ENCODE peak calls at places on chromosome 9, in four cellular contexts. C is GM12878, E is HepG2, X is K562. K is an unnamed sample.

GRCh38 chr9:69516353-69517322 is 155.5 kb downstream of the APBA1 start:
- DNase-seq in C (no peak), E (no peak), X (no peak), K (no peak)

GRCh38 chr9:125696106-125696647 is 10.8 kb downstream of the MAPKAP1 start:
- DNase-seq in C (no peak), E (no peak), X (no peak), K (no peak)

GRCh38 chr9:113526231-113526746 is 62.8 kb downstream of the RGS3 start:
- DNase-seq in C (no peak), E (no peak), X (no peak), K (no peak)

GRCh38 chr9:97529363-97530076 is 28.1 kb downstream of the TMOD1 start:
- DNase-seq in C (peak; percentile 78), E (no peak), X (no peak), K (no peak)

GRCh38 chr9:83599071-83599470 is 23.9 kb upstream of the IDNK start:
- DNase-seq in C (no peak), E (no peak), X (no peak), K (no peak)

GRCh38 chr9:4371108-4371507 is 71.2 kb upstream of the GLIS3 start:
- DNase-seq in C (no peak), E (no peak), X (no peak), K (no peak)

GRCh38 chr9:80867731-80868130 is 821.6 kb downstream of the TLE1 start:
- DNase-seq in C (no peak), E (no peak), X (no peak), K (no peak)

GRCh38 chr9:98811051-98811650 is 3.7 kb downstream of the GALNT12 start:
- DNase-seq in C (no peak), E (no peak), X (no peak), K (no peak)

GRCh38 chr9:132235125-132235524 is 73.3 kb downstream of the NTNG2 start:
- DNase-seq in C (no peak), E (no peak), X (no peak), K (no peak)

GRCh38 chr9:68585034-68585761 is 44.5 kb upstream of the TMEM252 start:
- DNase-seq in C (no peak), E (no peak), X (no peak), K (no peak)

GRCh38 chr9:79028101-79028500 is 543.7 kb upstream of the TLE4 start:
- DNase-seq in C (no peak), E (no peak), X (no peak), K (no peak)

GRCh38 chr9:4301971-4302427 is 2.1 kb upstream of the GLIS3 start:
- DNase-seq in C (no peak), E (no peak), X (no peak), K (no peak)

GRCh38 chr9:17906204-17906840 is 327.5 kb downstream of the SH3GL2 start:
- DNase-seq in C (no peak), E (no peak), X (no peak), K (peak; percentile 33)

GRCh38 chr9:79346350-79347020 is 225.3 kb upstream of the TLE4 start:
- DNase-seq in C (no peak), E (no peak), X (no peak), K (no peak)

GRCh38 chr9:127140181-127140580 is 17.7 kb upstream of the ANGPTL2 start:
- DNase-seq in C (no peak), E (no peak), X (no peak), K (no peak)

GRCh38 chr9:5620494-5620893 is 8.4 kb upstream of the RIC1 start:
- DNase-seq in C (no peak), E (no peak), X (no peak), K (no peak)

GRCh38 chr9:129414377-129415021 is 206.4 kb downstream of the C9orf50 start:
- DNase-seq in C (no peak), E (peak; percentile 48), X (peak; percentile 38), K (no peak)

GRCh38 chr9:33416996-33417395 is 14.6 kb upstream of the AQP7 start:
- DNase-seq in C (no peak), E (no peak), X (no peak), K (peak; percentile 2)

GRCh38 chr9:138083873-138084272 is 206.3 kb downstream of the CACNA1B start:
- DNase-seq in C (no peak), E (no peak), X (no peak), K (no peak)

GRCh38 chr9:124304285-124304684 is 46.5 kb downstream of the NEK6 start:
- DNase-seq in C (no peak), E (no peak), X (no peak), K (no peak)

GRCh38 chr9:114281421-114282103 is 41.3 kb upstream of the ORM1 start:
- DNase-seq in C (no peak), E (no peak), X (no peak), K (no peak)

GRCh38 chr9:112084907-112085306 is 90.2 kb downstream of the SUSD1 start:
- DNase-seq in C (no peak), E (no peak), X (no peak), K (no peak)

GRCh38 chr9:33881635-33882034 is 64.7 kb downstream of the UBE2R2 start:
- DNase-seq in C (no peak), E (no peak), X (no peak), K (no peak)

GRCh38 chr9:124480621-124480981 is 26.6 kb downstream of the NR5A1 start:
- DNase-seq in C (no peak), E (peak; percentile 34), X (peak; percentile 75), K (peak; percentile 85)

GRCh38 chr9:95494022-95494415 is 22.8 kb downstream of the PTCH1 start:
- DNase-seq in C (no peak), E (no peak), X (no peak), K (no peak)

GRCh38 chr9:3830296-3830695 is 304.5 kb upstream of the RFX3 start:
- DNase-seq in C (no peak), E (no peak), X (no peak), K (no peak)

GRCh38 chr9:84667571-84668203 is 1.8 kb upstream of the NTRK2 start:
- DNase-seq in C (no peak), E (no peak), X (peak; percentile 6), K (peak; percentile 28)

GRCh38 chr9:85898288-85898802 is 42.6 kb upstream of the NAA35 start:
- DNase-seq in C (no peak), E (no peak), X (no peak), K (no peak)

GRCh38 chr9:33133186-33133585 is 34.0 kb downstream of the B4GALT1 start:
- DNase-seq in C (no peak), E (no peak), X (no peak), K (no peak)

GRCh38 chr9:98991981-98992884 is 48.5 kb downstream of the COL15A1 start:
- DNase-seq in C (no peak), E (no peak), X (no peak), K (no peak)

GRCh38 chr9:132575005-132575609 is 7.3 kb upstream of the BARHL1 start:
- DNase-seq in C (no peak), E (peak; percentile 48), X (peak; percentile 83), K (peak; percentile 88)

GRCh38 chr9:89420397-89420796 is 77.5 kb downstream of the SEMA4D start:
- DNase-seq in C (no peak), E (no peak), X (no peak), K (no peak)
- TF ChIP-seq FOXK2 in C (no peak), E (no peak), X (no peak), K (no peak)

GRCh38 chr9:20016611-20017010 is 227.8 kb upstream of the SLC24A2 start:
- DNase-seq in C (no peak), E (no peak), X (no peak), K (no peak)

GRCh38 chr9:20014168-20014567 is 225.3 kb upstream of the SLC24A2 start:
- DNase-seq in C (no peak), E (no peak), X (no peak), K (no peak)

GRCh38 chr9:20012232-20012631 is 223.4 kb upstream of the SLC24A2 start:
- DNase-seq in C (no peak), E (no peak), X (no peak), K (no peak)

GRCh38 chr9:20009606-20010005 is 220.8 kb upstream of the SLC24A2 start:
- DNase-seq in C (no peak), E (no peak), X (no peak), K (no peak)

DNA sequence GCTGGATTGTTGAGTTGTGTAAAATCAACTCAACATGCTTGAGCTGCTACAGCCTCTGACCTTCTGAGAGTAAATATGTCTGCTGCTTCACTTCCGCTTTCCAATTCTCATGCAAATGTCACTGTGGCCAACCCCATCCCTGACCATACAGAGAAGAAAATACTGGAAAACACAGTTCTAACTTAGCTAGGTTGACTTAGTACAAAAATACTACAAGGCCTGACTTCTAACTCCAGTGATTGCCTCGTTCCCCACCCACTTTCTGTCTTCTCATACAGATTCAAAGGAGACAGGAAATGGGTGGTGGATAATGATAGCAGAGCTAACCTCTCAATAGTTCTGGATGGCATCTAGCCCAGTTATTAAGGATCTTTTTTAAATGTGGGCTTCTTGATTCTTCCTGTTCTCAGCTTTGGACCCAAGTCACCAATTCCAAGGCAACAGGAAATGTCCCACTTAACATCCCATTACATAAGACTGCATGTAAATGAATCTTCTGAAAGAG is 226.6 kb upstream of the SLC24A2 start:
- DNase-seq in C (peak; percentile 9), E (no peak), X (no peak), K (no peak)
- TF ChIP-seq SP1 in C (no peak), E (no peak), X (no peak), K (no peak)

GRCh38 chr9:21830589-21830988 is 28.2 kb downstream of the MTAP start:
- DNase-seq in C (no peak), E (no peak), X (no peak), K (no peak)

GRCh38 chr9:21835111-21835510 is 32.7 kb downstream of the MTAP start:
- DNase-seq in C (no peak), E (no peak), X (no peak), K (no peak)

GRCh38 chr9:21831841-21832509 is 29.5 kb downstream of the MTAP start:
- DNase-seq in C (peak; percentile 71), E (no peak), X (no peak), K (no peak)

GRCh38 chr9:21836437-21837161 is 34.2 kb downstream of the MTAP start:
- DNase-seq in C (no peak), E (peak; percentile 34), X (no peak), K (no peak)

DNA sequence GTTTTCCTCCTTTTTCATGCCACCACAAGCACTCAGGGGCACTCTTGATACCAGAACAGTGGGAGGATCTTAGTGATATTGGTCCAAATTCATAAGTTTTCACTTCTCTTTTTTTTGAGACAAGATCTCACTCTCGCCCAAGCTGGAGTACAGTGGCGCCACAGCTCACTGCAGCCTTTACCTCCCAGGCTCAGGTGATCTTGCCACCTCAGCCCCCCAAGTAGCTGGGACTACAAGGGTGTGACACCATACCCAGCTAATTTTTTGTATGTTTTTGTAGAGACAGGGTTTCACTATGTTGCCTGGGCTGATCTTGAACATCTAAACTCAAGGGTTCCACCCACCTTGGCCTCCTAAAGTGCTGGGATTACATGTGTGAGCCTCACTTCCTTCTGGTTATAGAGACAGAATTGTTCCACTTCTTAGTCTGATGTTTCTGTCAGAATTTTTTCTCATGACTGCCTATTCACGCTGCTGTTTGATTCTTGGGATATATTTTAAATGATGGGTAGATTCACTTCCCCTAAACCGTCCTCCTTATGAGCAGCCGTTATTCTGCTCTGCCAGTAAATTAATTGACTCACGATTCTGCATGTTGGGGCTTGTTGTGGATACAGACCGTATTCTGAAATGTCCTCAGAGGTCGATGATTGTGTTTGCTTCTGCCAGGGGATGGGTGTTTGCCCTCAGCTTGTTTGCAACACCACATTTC is 30.8 kb downstream of the MTAP start:
- DNase-seq in C (peak; percentile 61), E (no peak), X (no peak), K (no peak)
- TF ChIP-seq BHLHE40 in C (peak; percentile 46), E (no peak), X (no peak), K (no peak)

DNA sequence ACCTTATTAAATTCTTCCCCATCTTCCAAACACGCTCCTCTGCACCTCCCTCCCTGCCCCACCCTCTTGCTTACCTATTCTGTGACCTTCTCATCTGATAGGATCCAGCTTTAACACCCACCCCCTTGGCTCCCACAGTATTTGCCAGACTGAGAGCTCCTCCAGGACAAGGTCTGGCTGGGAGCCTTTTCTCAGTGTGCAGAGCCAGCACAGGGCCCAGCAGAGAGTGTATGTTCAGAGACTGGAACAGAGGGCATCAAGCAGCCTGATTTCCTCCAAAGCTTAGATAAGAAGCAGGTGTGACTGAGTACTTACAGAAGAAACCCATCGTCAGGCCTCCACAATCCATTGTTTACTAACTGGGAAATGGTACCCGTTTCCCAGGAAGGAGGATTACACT is 26.7 kb downstream of the LHX6 start:
- DNase-seq in C (no peak), E (no peak), X (no peak), K (no peak)
- TF ChIP-seq FOXK2 in C (no peak), E (no peak), X (no peak), K (no peak)

K was measured in HEK293T.